ENCODE peak calls at places on chromosomes 13 and 19, in eight cellular contexts. S is HTR-8/SVneo, L is globus pallidus, I is trophoblast cell, M is aorta, Q is T-helper 9 cell, T is osteocyte, Z is left cardiac atrium. C is an unnamed sample.

GRCh38 chr13:112733661-112734379 is 44.0 kb downstream of the ATP11A start:
- DNase-seq in L (no peak), S (no peak), Z (no peak), T (no peak), Q (no peak), I (no peak), M (no peak), C (no peak)

GRCh38 chr13:48570225-48570828 is 37.4 kb upstream of the RCBTB2 start:
- DNase-seq in L (no peak), T (peak), S (no peak), M (no peak), Q (no peak), I (no peak), Z (no peak), C (no peak)

GRCh38 chr19:11510444-11510843 is 4.8 kb upstream of the ZNF653 start:
- DNase-seq in S (no peak), Q (no peak), I (no peak), Z (no peak), T (no peak), M (no peak), L (no peak), C (no peak)

GRCh38 chr13:74251778-74252519 is 117.7 kb upstream of the KLF12 start:
- DNase-seq in Z (no peak), S (no peak), L (no peak), I (no peak), Q (no peak), T (no peak), M (no peak), C (no peak)

GRCh38 chr19:29667941-29668340 is 2.7 kb downstream of the PLEKHF1 start:
- DNase-seq in I (no peak), T (no peak), Z (no peak), S (no peak), M (no peak), L (no peak), Q (peak), C (no peak)

GRCh38 chr19:46115396-46116109 is 8.9 kb downstream of the IGFL3 start:
- DNase-seq in Q (no peak), L (no peak), S (peak), Z (no peak), T (no peak), I (no peak), M (no peak), C (no peak)

GRCh38 chr19:8017808-8018207 is 12.4 kb upstream of the ELAVL1 start:
- DNase-seq in M (no peak), Q (peak), Z (no peak), S (no peak), T (no peak), L (no peak), I (peak), C (no peak)

GRCh38 chr19:23665651-23666410 is 21.2 kb downstream of the ZNF675 start:
- DNase-seq in T (no peak), Q (no peak), L (no peak), I (no peak), M (no peak), Z (no peak), S (no peak), C (no peak)

GRCh38 chr13:29081036-29081435 is 260.9 kb downstream of the MTUS2 start:
- DNase-seq in M (no peak), Q (peak), S (no peak), L (peak), I (peak), Z (no peak), T (no peak), C (no peak)

C was measured in NCI-H460.